ENCODE peak calls at places on chromosomes 12 and 14, in ten cellular contexts. I is activated naive CD4-positive, alpha-beta T cell treated with Interleukin-2 at 50 U/mL for 16 hours; U is adipocyte; C is stimulated activated CD8-positive, alpha-beta memory T cell treated with anti-CD3 and anti-CD28 coated beads, Interleukin-4, amount 100 ng/mL, for 1 hour; O is heart right ventricle; L is frontal cortex; X is amniotic stem cell; K is globus pallidus; N is tibial artery; F is upper lobe of right lung. A is an unnamed sample.

GRCh38 chr12:115072712-115073111 is 388.7 kb upstream of the TBX3 start:
- DNase-seq in U (no peak), N (no peak), L (no peak), K (no peak), F (no peak), X (no peak), I (no peak), O (no peak), C (no peak), A (no peak)

GRCh38 chr12:6925239-6925542 is 2.6 kb upstream of the ATN1 start:
- DNase-seq in L (no peak), C (no peak), O (no peak), I (no peak), U (no peak), X (no peak), F (no peak), N (no peak), K (no peak), A (no peak)

GRCh38 chr12:64400041-64400440 is 4.2 kb upstream of the XPOT start:
- DNase-seq in C (no peak), K (peak), L (no peak), I (peak), U (peak), O (no peak), N (no peak), F (no peak), X (no peak), A (no peak)

GRCh38 chr12:15664491-15664890 is 124.7 kb downstream of the EPS8 start:
- DNase-seq in C (no peak), I (no peak), K (no peak), F (no peak), N (no peak), X (no peak), O (no peak), U (no peak), L (no peak), A (no peak)

GRCh38 chr12:51051787-51052186 is 3.7 kb downstream of the LETMD1 start:
- DNase-seq in I (no peak), L (no peak), N (no peak), U (no peak), F (no peak), O (no peak), K (no peak), X (no peak), C (no peak), A (no peak)

GRCh38 chr12:3371018-3371417 is 120.0 kb upstream of the PRMT8 start:
- DNase-seq in C (no peak), U (no peak), L (no peak), X (no peak), I (no peak), F (no peak), N (no peak), K (no peak), O (no peak), A (peak)

GRCh38 chr12:5391638-5392037 is 40.3 kb upstream of the NTF3 start:
- DNase-seq in K (no peak), C (no peak), F (no peak), L (no peak), I (no peak), X (no peak), U (no peak), N (no peak), O (no peak), A (no peak)

GRCh38 chr14:105324080-105324778 is 9.7 kb downstream of the PACS2 start:
- DNase-seq in U (no peak), K (no peak), O (no peak), N (peak), L (no peak), X (no peak), I (no peak), C (no peak), F (no peak), A (no peak)

GRCh38 chr14:59189281-59189821 is 884 bp downstream of the DAAM1 start:
- DNase-seq in K (peak), X (no peak), C (peak), I (peak), F (peak), N (peak), O (peak), U (peak), L (peak), A (no peak)

GRCh38 chr12:112948806-112949205 is 10.5 kb downstream of the OAS3 start:
- DNase-seq in L (no peak), K (no peak), O (no peak), I (no peak), F (no peak), X (no peak), C (no peak), U (no peak), N (no peak), A (no peak)

GRCh38 chr12:481422-481821 is 21.7 kb downstream of the B4GALNT3 start:
- DNase-seq in X (no peak), U (peak), I (no peak), K (no peak), O (peak), N (peak), F (no peak), C (no peak), L (no peak), A (no peak)

GRCh38 chr14:40122978-40123648 is 690.9 kb upstream of the FBXO33 start:
- DNase-seq in L (no peak), K (no peak), I (no peak), C (no peak), U (no peak), N (no peak), O (no peak), F (no peak), X (no peak), A (no peak)

GRCh38 chr12:53105712-53106439 is 2.6 kb downstream of the SOAT2 start:
- DNase-seq in U (no peak), I (no peak), L (no peak), K (no peak), C (no peak), O (no peak), F (no peak), N (no peak), X (no peak), A (no peak)

GRCh38 chr12:14843425-14843887 is at the start of gene ART4:
- DNase-seq in C (no peak), I (no peak), K (no peak), X (no peak), N (no peak), L (no peak), U (no peak), O (peak), F (no peak), A (no peak)

GRCh38 chr12:44076892-44077291 is 241.0 kb downstream of the TMEM117 start:
- DNase-seq in O (no peak), N (no peak), X (no peak), C (no peak), U (no peak), I (no peak), L (no peak), K (no peak), F (no peak), A (no peak)

GRCh38 chr14:104542871-104543830 is 36.4 kb upstream of the C14orf180 start:
- DNase-seq in L (no peak), I (no peak), U (no peak), C (no peak), N (no peak), X (no peak), O (no peak), F (no peak), K (no peak), A (no peak)

GRCh38 chr14:23299558-23299957 is 3.1 kb downstream of the PPP1R3E start:
- DNase-seq in X (peak), O (no peak), C (no peak), U (peak), K (peak), F (no peak), I (no peak), N (no peak), L (peak), A (no peak)